ENCODE peak calls at places on chromosomes 7 and 10, in six cellular contexts. S, L, G, E, T and F are unnamed samples.

GRCh38 chr7:4450483-4450882 is 231.6 kb upstream of the FOXK1 start:
- DNase-seq in S (peak), L (no peak), G (no peak), E (peak), T (no peak), F (no peak)

GRCh38 chr10:90859321-90859751 is 1.5 kb upstream of the HTR7 start:
- DNase-seq in S (peak), L (no peak), G (peak), E (no peak), T (no peak), F (no peak)

GRCh38 chr7:14092376-14092775 is 102.9 kb upstream of the ETV1 start:
- DNase-seq in S (no peak), L (no peak), G (no peak), E (no peak), T (no peak), F (no peak)

GRCh38 chr10:114653926-114654325 is 4.1 kb downstream of the ABLIM1 start:
- DNase-seq in S (no peak), L (no peak), G (no peak), E (peak), T (no peak), F (no peak)

GRCh38 chr10:35855155-35855947 is 213.3 kb upstream of the FZD8 start:
- DNase-seq in S (no peak), L (no peak), G (peak), E (no peak), T (no peak), F (no peak)

GRCh38 chr7:106166651-106167342 is 54.7 kb upstream of the SYPL1 start:
- DNase-seq in S (peak), L (peak), G (peak), E (peak), T (peak), F (peak)

GRCh38 chr7:149144996-149145850 is 2.0 kb upstream of the ZNF398 start:
- DNase-seq in S (peak), L (no peak), G (peak), E (peak), T (peak), F (peak)

GRCh38 chr7:29019896-29020295 is 61.8 kb upstream of the TRIL start:
- DNase-seq in S (no peak), L (no peak), G (no peak), E (no peak), T (no peak), F (no peak)

GRCh38 chr10:27258838-27259532 is 18.4 kb upstream of the ACBD5 start:
- DNase-seq in S (no peak), L (peak), G (no peak), E (peak), T (peak), F (peak)

GRCh38 chr10:124906551-124907001 is 35.3 kb upstream of the ZRANB1 start:
- DNase-seq in S (no peak), L (no peak), G (peak), E (no peak), T (no peak), F (no peak)

GRCh38 chr10:61280303-61280702 is 172.9 kb downstream of the TMEM26 start:
- DNase-seq in S (no peak), L (no peak), G (peak), E (no peak), T (no peak), F (no peak)

GRCh38 chr7:92831716-92832622 is 4.4 kb downstream of the CDK6 start:
- DNase-seq in S (no peak), L (peak), G (peak), E (peak), T (no peak), F (peak)

GRCh38 chr7:81482600-81483186 is 287.2 kb downstream of the HGF start:
- DNase-seq in S (peak), L (peak), G (peak), E (peak), T (peak), F (no peak)

GRCh38 chr10:116658152-116658551 is 37.4 kb downstream of the PNLIPRP2 start:
- DNase-seq in S (no peak), L (no peak), G (no peak), E (no peak), T (no peak), F (no peak)
- H2AFZ ChIP-seq in S (no peak), L (no peak), G (no peak), E (no peak), T (no peak), F (no peak)

GRCh38 chr10:89332092-89332633 is 4.4 kb downstream of the IFIT3 start:
- DNase-seq in S (no peak), L (peak), G (no peak), E (no peak), T (no peak), F (peak)

GRCh38 chr10:89332718-89333281 is 5.0 kb downstream of the IFIT3 start:
- DNase-seq in S (no peak), L (peak), G (no peak), E (no peak), T (no peak), F (no peak)

GRCh38 chr10:89330537-89330936 is 2.7 kb downstream of the IFIT3 start:
- DNase-seq in S (no peak), L (no peak), G (no peak), E (no peak), T (no peak), F (no peak)

GRCh38 chr10:89327803-89328441 is at the start of gene IFIT3:
- DNase-seq in S (peak), L (no peak), G (peak), E (no peak), T (no peak), F (peak)
- TF ChIP-seq EZH2phosphoT487 in S (no peak), L (no peak), G (no peak), E (no peak), T (no peak), F (no peak)

DNA sequence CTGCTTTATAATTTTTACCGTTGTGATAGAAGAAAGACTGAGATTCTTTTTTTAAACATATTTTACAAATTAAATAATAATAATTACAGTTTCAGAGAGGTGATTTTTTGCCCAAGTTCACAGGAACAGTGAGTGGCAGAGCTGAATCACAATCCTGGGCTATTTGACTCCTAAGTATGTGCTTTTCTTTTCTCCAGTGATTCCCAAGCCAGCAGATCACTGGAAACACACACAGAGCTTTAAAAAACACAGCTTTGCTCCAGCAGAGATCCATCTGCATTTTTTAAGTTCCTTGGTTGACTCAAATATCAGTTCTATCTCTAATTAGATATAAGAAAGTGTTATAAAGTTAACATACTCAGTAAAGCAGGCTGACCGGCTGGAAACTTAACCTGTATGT is 69.0 kb downstream of the AHR start:
- DNase-seq in S (no peak), L (no peak), G (no peak), E (no peak), T (no peak), F (no peak)
- H3K4me3 ChIP-seq in S (no peak), L (no peak), G (no peak), E (no peak), T (no peak), F (no peak)

GRCh38 chr10:11328264-11329054 is 283.0 kb downstream of the USP6NL start:
- DNase-seq in S (no peak), L (no peak), G (no peak), E (peak), T (peak), F (no peak)

GRCh38 chr10:11326919-11327318 is 284.5 kb downstream of the USP6NL start:
- DNase-seq in S (no peak), L (no peak), G (no peak), E (no peak), T (no peak), F (no peak)

GRCh38 chr10:11331178-11331577 is 280.3 kb downstream of the USP6NL start:
- DNase-seq in S (no peak), L (no peak), G (no peak), E (no peak), T (no peak), F (no peak)

GRCh38 chr10:11330383-11331020 is 280.9 kb downstream of the USP6NL start:
- DNase-seq in S (no peak), L (no peak), G (no peak), E (no peak), T (no peak), F (no peak)

GRCh38 chr10:11329055-11329673 is 282.3 kb downstream of the USP6NL start:
- DNase-seq in S (no peak), L (no peak), G (no peak), E (peak), T (no peak), F (no peak)
- H2AFZ ChIP-seq in S (no peak), L (no peak), G (no peak), E (no peak), T (no peak), F (no peak)

DNA sequence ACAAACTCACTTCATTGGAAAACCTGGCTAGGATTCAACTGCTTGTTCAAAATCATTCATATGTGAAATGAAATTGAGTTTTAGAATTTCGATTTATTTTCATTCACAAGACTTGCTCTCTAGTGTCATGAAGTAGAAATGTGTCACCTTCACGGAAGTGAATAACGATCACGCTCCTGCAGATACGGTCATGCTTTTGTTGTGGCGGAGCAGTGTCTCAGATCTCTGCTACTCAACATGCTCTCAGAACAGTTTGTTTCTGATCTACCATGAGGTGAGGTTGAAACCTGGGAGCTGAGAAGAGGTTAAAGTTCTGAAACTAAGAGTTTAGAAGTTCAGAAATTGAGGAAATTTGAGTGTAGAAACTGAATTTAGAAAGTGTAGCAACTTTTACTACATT is 13.8 kb upstream of the PITRM1 start:
- DNase-seq in S (no peak), L (no peak), G (no peak), E (no peak), T (no peak), F (no peak)
- TF ChIP-seq EZH2phosphoT487 in S (no peak), L (no peak), G (no peak), E (no peak), T (no peak), F (no peak)

DNA sequence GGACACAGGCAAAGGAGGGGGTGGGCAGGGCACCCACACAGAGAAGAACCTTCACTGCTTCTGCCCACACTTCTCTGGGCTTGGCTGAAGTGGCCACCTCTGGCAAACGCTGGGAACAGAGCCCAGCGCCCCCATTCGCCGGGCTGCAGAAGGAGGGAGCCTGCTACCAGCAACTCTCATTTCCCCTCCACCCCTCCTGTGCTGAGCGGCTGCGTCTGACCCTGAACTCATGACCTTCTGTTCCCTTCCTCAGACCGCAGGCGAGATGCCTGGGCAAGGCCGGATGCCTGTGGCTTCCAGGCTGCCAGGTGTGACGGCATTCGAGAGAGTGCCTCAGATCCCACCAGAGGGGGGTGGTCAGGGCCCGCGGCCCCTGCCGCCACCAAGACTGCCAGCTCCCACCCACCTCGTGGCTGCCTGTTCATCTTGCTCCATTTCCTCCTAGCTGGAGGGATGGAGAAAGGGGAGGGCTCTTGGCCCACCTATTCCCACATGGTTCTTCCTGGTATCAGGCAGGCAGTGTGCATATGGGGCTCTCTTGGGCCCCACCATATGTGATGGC is 19.8 kb downstream of the DNAJB12 start:
- DNase-seq in S (no peak), L (peak), G (no peak), E (peak), T (no peak), F (peak)
- H3K4me3 ChIP-seq in S (no peak), L (peak), G (no peak), E (no peak), T (no peak), F (no peak)

GRCh38 chr7:41399171-41399570 is 303.7 kb downstream of the INHBA start:
- DNase-seq in S (no peak), L (no peak), G (peak), E (no peak), T (no peak), F (no peak)
- H2AFZ ChIP-seq in S (no peak), L (no peak), G (peak), E (peak), T (no peak), F (no peak)